ENCODE peak calls at places on chromosomes 5 and 9, in five cellular contexts. O, I, K, L and G are unnamed samples. For H3K4me1, the result is how much of the 10 kb centered on the place peaks cover.

GRCh38 chr5:113488645-113489184 is 462 bp upstream of the MCC start:
- DNase-seq in O (no peak), I (no peak), K (no peak), L (no peak), G (no peak)

GRCh38 chr9:92295827-92296258 is 2.3 kb upstream of the IARS1 start:
- DNase-seq in O (peak), I (no peak), K (no peak), L (peak), G (no peak)

GRCh38 chr5:110909415-110909814 is 162.1 kb upstream of the TSLP start:
- DNase-seq in O (no peak), I (no peak), K (no peak), L (no peak), G (no peak)

GRCh38 chr5:443239-444151 is 519 bp downstream of the EXOC3 start:
- DNase-seq in O (no peak), I (peak), K (no peak), L (no peak), G (peak)

GRCh38 chr5:56656816-56657740 is 158.3 kb upstream of the MAP3K1 start:
- DNase-seq in O (no peak), I (no peak), K (no peak), L (no peak), G (no peak)

GRCh38 chr5:110880413-110880812 is 141.6 kb downstream of the SLC25A46 start:
- DNase-seq in O (no peak), I (no peak), K (peak), L (no peak), G (peak)

GRCh38 chr9:129241725-129242124 is 63.7 kb upstream of the IER5L start:
- DNase-seq in O (no peak), I (peak), K (no peak), L (no peak), G (peak)

GRCh38 chr9:80435591-80435990 is 863.8 kb downstream of the TLE4 start:
- DNase-seq in O (no peak), I (no peak), K (no peak), L (no peak), G (no peak)

GRCh38 chr9:33108472-33108871 is 32.0 kb upstream of the SMU1 start:
- DNase-seq in O (no peak), I (no peak), K (no peak), L (peak), G (no peak)

GRCh38 chr9:132412089-132412488 is 2.1 kb downstream of the CFAP77 start:
- DNase-seq in O (peak), I (no peak), K (no peak), L (peak), G (no peak)

GRCh38 chr5:14603141-14603540 is 21.5 kb downstream of the OTULINL start:
- DNase-seq in O (no peak), I (no peak), K (no peak), L (no peak), G (no peak)

GRCh38 chr5:14598225-14598624 is 16.6 kb downstream of the OTULINL start:
- DNase-seq in O (no peak), I (no peak), K (no peak), L (no peak), G (no peak)

GRCh38 chr5:14600846-14601245 is 19.3 kb downstream of the OTULINL start:
- DNase-seq in O (no peak), I (no peak), K (no peak), L (no peak), G (no peak)

GRCh38 chr5:14597080-14597479 is 15.5 kb downstream of the OTULINL start:
- DNase-seq in O (no peak), I (no peak), K (no peak), L (no peak), G (no peak)

DNA sequence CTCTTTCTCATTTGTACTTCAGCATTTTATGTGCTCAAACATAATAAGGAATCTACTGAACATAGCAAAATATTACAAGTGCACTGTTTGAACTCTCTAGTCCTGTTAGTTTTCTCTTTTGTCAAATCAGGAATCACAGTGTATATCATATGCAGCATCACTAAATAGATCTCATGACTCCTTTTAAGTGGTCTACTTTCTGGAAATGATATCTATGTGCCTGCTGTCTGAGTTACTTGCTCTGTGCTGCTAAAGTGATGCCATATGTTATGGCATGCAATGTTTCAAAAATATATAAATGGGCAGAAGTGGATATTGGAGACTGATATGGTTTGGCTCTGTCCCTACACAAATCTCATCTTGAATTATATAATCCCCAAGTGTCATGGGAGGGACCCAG is 18.1 kb downstream of the OTULINL start:
- DNase-seq in O (no peak), I (no peak), K (no peak), L (no peak), G (no peak)
- H3K4me1 ChIP-seq in O (under half), I (under half), K (under half), L (under half), G (under half)

GRCh38 chr9:22240619-22241018 is 206.0 kb upstream of the DMRTA1 start:
- DNase-seq in O (no peak), I (no peak), K (no peak), L (no peak), G (no peak)
- H3K4me1 ChIP-seq in O (under half), I (under half), K (under half), L (under half), G (under half)

DNA sequence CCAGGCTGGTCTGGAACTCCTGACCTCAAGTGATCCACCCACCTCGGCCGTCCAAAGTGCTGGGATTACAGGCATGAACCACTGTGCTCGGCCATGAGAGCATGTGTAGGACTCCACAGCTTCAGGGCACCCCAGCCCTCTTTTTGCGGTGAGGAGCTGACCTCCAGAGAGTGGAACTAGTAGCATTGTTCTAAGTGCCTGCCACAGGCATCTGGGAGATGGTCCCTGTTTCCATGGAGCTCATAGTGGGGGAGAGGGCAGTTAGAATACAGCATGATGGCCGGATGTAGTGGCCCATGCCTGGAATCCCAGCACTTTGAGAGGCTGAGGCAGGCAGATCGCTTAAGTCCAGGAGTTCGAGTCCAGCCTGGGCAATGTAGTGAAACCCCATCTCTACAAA is 4.0 kb downstream of the ASS1 start:
- DNase-seq in O (no peak), I (peak), K (no peak), L (no peak), G (no peak)
- H3K4me1 ChIP-seq in O (under half), I (under half), K (half or more), L (under half), G (half or more)

GRCh38 chr9:134420974-134421432 is 94.7 kb downstream of the RXRA start:
- DNase-seq in O (no peak), I (no peak), K (no peak), L (no peak), G (no peak)
- H3K4me1 ChIP-seq in O (under half), I (under half), K (half or more), L (under half), G (under half)

GRCh38 chr9:120580591-120580896 is 577 bp upstream of the CDK5RAP2 start:
- DNase-seq in O (no peak), I (no peak), K (no peak), L (no peak), G (no peak)

GRCh38 chr9:120579139-120579749 is 723 bp downstream of the CDK5RAP2 start:
- DNase-seq in O (peak), I (no peak), K (no peak), L (no peak), G (no peak)

GRCh38 chr9:120579750-120580590 is at the start of gene CDK5RAP2:
- DNase-seq in O (peak), I (peak), K (peak), L (peak), G (peak)

GRCh38 chr9:120574473-120574872 is 5.5 kb downstream of the CDK5RAP2 start:
- DNase-seq in O (no peak), I (no peak), K (no peak), L (no peak), G (no peak)

GRCh38 chr9:120578614-120579013 is 1.4 kb downstream of the CDK5RAP2 start:
- DNase-seq in O (no peak), I (no peak), K (no peak), L (no peak), G (no peak)
- H3K4me1 ChIP-seq in O (under half), I (under half), K (under half), L (under half), G (under half)

DNA sequence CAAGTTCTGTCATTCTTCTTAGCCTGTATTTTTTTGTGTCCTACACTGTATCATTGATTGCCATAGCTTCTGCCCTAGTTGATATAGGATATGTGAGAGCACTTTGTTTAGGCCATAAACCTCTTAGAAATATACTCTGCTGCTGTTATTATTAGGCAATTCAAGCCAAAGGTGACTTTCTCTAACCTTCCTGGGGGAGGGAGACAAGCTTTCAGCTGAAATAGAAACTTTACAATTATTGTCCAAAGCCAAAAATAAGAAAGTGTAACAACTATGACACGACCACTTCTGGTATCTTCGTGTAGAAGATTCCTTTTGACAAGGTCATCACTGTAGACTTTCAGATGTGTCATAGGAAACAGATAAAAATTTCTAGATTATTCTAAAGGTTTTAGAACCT is 12.2 kb upstream of the CSNK1A1 start:
- DNase-seq in O (no peak), I (no peak), K (no peak), L (no peak), G (no peak)
- H3K4me1 ChIP-seq in O (under half), I (under half), K (under half), L (under half), G (under half)

DNA sequence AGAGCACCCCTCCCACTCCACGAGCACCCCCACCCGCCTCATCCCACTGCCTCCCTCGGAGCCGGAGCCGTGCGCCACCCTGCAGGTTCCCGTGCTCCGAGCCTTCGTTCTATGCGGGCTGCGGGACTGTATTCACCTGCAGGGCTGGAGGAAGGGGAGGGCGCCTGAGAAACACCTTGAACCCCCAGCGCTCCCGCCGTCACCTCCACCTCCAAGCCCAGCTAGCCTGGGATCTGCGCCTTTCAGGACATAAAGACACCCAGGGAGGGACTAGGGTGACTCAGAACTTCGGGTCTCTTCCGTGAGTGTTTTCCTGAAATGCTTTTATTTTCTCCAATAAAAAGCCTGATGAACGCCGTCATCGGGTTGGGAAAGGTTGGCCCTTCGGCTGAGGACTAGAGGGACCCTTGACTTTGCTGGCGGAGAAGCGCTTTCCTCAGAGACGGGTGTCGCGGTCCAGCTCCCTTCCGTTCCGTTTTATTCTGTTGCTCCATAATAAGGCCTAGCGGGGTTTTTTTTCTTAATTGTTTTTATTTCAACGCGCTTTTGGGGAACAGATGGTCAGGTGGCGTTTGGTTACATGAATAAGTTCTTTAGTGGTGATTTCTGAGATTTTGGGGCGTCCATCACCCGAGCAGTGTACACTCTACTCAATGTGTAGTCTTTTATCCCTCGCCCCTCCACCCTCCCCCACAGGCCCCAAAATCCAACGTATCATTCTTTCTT is 4.6 kb downstream of the TLX3 start:
- DNase-seq in O (no peak), I (no peak), K (no peak), L (no peak), G (no peak)
- H3K4me1 ChIP-seq in O (under half), I (under half), K (half or more), L (under half), G (half or more)

DNA sequence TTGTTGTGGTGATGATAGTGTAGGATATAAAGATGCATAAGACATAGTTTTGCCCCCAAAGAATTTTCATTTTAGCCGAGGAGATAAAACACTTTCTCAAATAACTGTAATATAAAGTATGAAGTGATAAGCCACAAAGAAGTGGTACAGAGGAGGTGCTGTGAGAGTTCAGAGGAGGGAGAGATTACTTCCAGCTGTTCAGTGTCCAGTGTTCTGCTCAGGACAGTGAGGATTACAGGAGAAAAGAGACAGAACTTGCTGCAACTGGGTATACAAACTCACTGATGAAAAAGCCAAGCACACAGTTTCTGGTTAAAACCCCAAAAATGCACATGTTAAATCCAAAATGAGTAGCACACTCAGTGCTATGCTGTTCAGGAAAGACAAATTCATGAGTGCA is 309.2 kb downstream of the KIAA0825 start:
- DNase-seq in O (no peak), I (no peak), K (no peak), L (no peak), G (no peak)
- H3K4me1 ChIP-seq in O (under half), I (under half), K (under half), L (under half), G (under half)

GRCh38 chr5:43286623-43287022 is 26.6 kb downstream of the HMGCS1 start:
- DNase-seq in O (no peak), I (no peak), K (no peak), L (no peak), G (no peak)
- H3K4me1 ChIP-seq in O (under half), I (under half), K (under half), L (under half), G (under half)

GRCh38 chr9:88777498-88778312 is 213.6 kb upstream of the S1PR3 start:
- DNase-seq in O (no peak), I (no peak), K (no peak), L (no peak), G (no peak)
- H3K4me1 ChIP-seq in O (under half), I (under half), K (under half), L (under half), G (under half)